ENCODE peak calls at places on chromosomes 4 and X, in seven cellular contexts. U is amniotic epithelial cell, Z is pulmonary artery endothelial cell, J is NCI-H774, R is natural killer cell, S is GM23248, T is GM19239. Y is an unnamed sample.

GRCh38 chr4:70589785-70590184 is 2.3 kb upstream of the AMBN start:
- DNase-seq in J (no peak), T (no peak), Z (no peak), R (no peak), S (no peak), U (no peak), Y (no peak)

GRCh38 chrX:120560405-120560841 is 339 bp downstream of the CUL4B start:
- DNase-seq in U (no peak), T (no peak), J (no peak), S (peak), R (peak), Z (no peak), Y (peak)

GRCh38 chr4:145902522-145902921 is 36.1 kb downstream of the ZNF827 start:
- DNase-seq in S (no peak), J (no peak), R (no peak), T (no peak), U (no peak), Z (no peak), Y (no peak)

GRCh38 chr4:147463065-147463464 is 17.8 kb upstream of the EDNRA start:
- DNase-seq in R (no peak), T (no peak), J (no peak), Z (no peak), U (no peak), S (no peak), Y (no peak)

GRCh38 chr4:14169460-14169859 is 541.9 kb upstream of the BOD1L1 start:
- DNase-seq in T (no peak), J (no peak), S (peak), Z (no peak), R (no peak), U (peak), Y (no peak)

GRCh38 chrX:39096599-39096998 is 295.3 kb downstream of the MID1IP1 start:
- DNase-seq in J (no peak), Z (no peak), T (no peak), U (no peak), R (no peak), S (no peak), Y (no peak)

GRCh38 chrX:131778269-131779218 is 234.7 kb downstream of the OR13H1 start:
- DNase-seq in J (peak), U (no peak), R (no peak), Z (peak), S (no peak), T (no peak), Y (peak)

GRCh38 chr4:3212391-3213100 is 36.4 kb upstream of the MSANTD1 start:
- DNase-seq in R (peak), Z (no peak), U (no peak), S (no peak), T (no peak), J (no peak), Y (no peak)

GRCh38 chrX:137574102-137574783 is 8.3 kb downstream of the ZIC3 start:
- DNase-seq in J (no peak), R (no peak), U (no peak), S (no peak), T (no peak), Z (no peak), Y (no peak)

GRCh38 chr4:54225671-54226398 is 3.3 kb upstream of the PDGFRA start:
- DNase-seq in J (no peak), U (no peak), T (no peak), R (no peak), Z (no peak), S (peak), Y (no peak)

GRCh38 chr4:46270986-46271596 is 118.8 kb downstream of the GABRA2 start:
- DNase-seq in S (peak), J (no peak), U (peak), T (peak), Z (no peak), R (no peak), Y (peak)

GRCh38 chr4:53767503-53767902 is 176.2 kb upstream of the LNX1 start:
- DNase-seq in U (peak), S (peak), Z (no peak), R (no peak), T (no peak), J (no peak), Y (no peak)

GRCh38 chrX:30308263-30309138 is 689 bp downstream of the NR0B1 start:
- DNase-seq in J (peak), T (no peak), R (no peak), U (no peak), Z (no peak), S (peak), Y (peak)

GRCh38 chr4:155544547-155544946 is 122.1 kb upstream of the GUCY1A1 start:
- DNase-seq in U (no peak), R (no peak), Z (no peak), J (no peak), T (no peak), S (no peak), Y (no peak)

Y was measured in A673.